ENCODE peak calls at places on chromosomes 2 and 18, in eight cellular contexts. T is endothelial cell, G is GM13976, O is nephron progenitor cell, U is astrocyte of the spinal cord, M is SK-N-SH, F is RWPE1, H is chondrocyte. B is an unnamed sample.

GRCh38 chr18:74625157-74625556 is 27.5 kb downstream of the ZNF407 start:
- DNase-seq in T (no peak), G (no peak), O (no peak), U (peak), M (no peak), F (no peak), H (no peak), B (no peak)

GRCh38 chr2:112877423-112877822 is 33.5 kb upstream of the IL37 start:
- DNase-seq in T (no peak), G (no peak), O (no peak), U (peak), M (no peak), F (peak), H (no peak), B (no peak)

GRCh38 chr2:204344119-204344518 is 201.2 kb upstream of the PARD3B start:
- DNase-seq in T (no peak), G (no peak), O (no peak), U (no peak), M (no peak), F (no peak), H (no peak), B (no peak)

GRCh38 chr2:106054336-106054735 is 139.8 kb downstream of the UXS1 start:
- DNase-seq in T (no peak), G (no peak), O (no peak), U (no peak), M (no peak), F (no peak), H (no peak), B (no peak)

GRCh38 chr2:237732790-237733349 is 65.7 kb upstream of the RBM44 start:
- DNase-seq in T (no peak), G (no peak), O (peak), U (no peak), M (peak), F (no peak), H (no peak), B (no peak)

GRCh38 chr18:73908323-73908722 is 239.3 kb downstream of the FBXO15 start:
- DNase-seq in T (peak), G (no peak), O (peak), U (peak), M (no peak), F (peak), H (no peak), B (no peak)

GRCh38 chr2:168700615-168701245 is 101.7 kb upstream of the NOSTRIN start:
- DNase-seq in T (no peak), G (no peak), O (no peak), U (peak), M (peak), F (no peak), H (no peak), B (no peak)

GRCh38 chr18:76801567-76802505 is 20.5 kb upstream of the ZNF236 start:
- DNase-seq in T (peak), G (peak), O (peak), U (peak), M (peak), F (peak), H (no peak), B (no peak)

GRCh38 chr2:66432801-66433694 is 1.9 kb upstream of the MEIS1 start:
- DNase-seq in T (peak), G (no peak), O (peak), U (peak), M (peak), F (peak), H (peak), B (no peak)

GRCh38 chr2:220154243-220154642 is 526.8 kb downstream of the SLC4A3 start:
- DNase-seq in T (no peak), G (no peak), O (no peak), U (no peak), M (no peak), F (no peak), H (no peak), B (no peak)

GRCh38 chr2:54558976-54559410 is 102.9 kb downstream of the SPTBN1 start:
- DNase-seq in T (no peak), G (peak), O (no peak), U (peak), M (peak), F (no peak), H (no peak), B (no peak)

GRCh38 chr2:29723255-29724001 is 198.0 kb downstream of the ALK start:
- DNase-seq in T (no peak), G (peak), O (no peak), U (no peak), M (no peak), F (no peak), H (no peak), B (no peak)

GRCh38 chr2:219548990-219549389 is 5.2 kb downstream of the TMEM198 start:
- DNase-seq in T (no peak), G (no peak), O (no peak), U (no peak), M (no peak), F (no peak), H (no peak), B (no peak)

GRCh38 chr2:150485871-150486538 is 1.5 kb downstream of the RND3 start:
- DNase-seq in T (peak), G (peak), O (peak), U (peak), M (peak), F (peak), H (peak), B (no peak)

GRCh38 chr18:31583185-31583854 is 8.4 kb upstream of the TTR start:
- DNase-seq in T (no peak), G (no peak), O (no peak), U (no peak), M (no peak), F (no peak), H (no peak), B (no peak)

GRCh38 chr2:121793816-121794215 is 38.4 kb downstream of the TSN start:
- DNase-seq in T (no peak), G (no peak), O (no peak), U (no peak), M (no peak), F (no peak), H (no peak), B (no peak)

GRCh38 chr2:121211689-121212151 is 73.3 kb downstream of the TFCP2L1 start:
- DNase-seq in T (no peak), G (no peak), O (no peak), U (no peak), M (no peak), F (peak), H (no peak), B (no peak)

GRCh38 chr2:14143435-14143834 is 489.1 kb upstream of the LRATD1 start:
- DNase-seq in T (no peak), G (no peak), O (no peak), U (no peak), M (no peak), F (no peak), H (no peak), B (no peak)

GRCh38 chr2:7929276-7929675 is 752.6 kb upstream of the ID2 start:
- DNase-seq in T (no peak), G (no peak), O (no peak), U (no peak), M (no peak), F (no peak), H (no peak), B (no peak)

GRCh38 chr2:59008950-59009349 is 767.8 kb upstream of the FANCL start:
- DNase-seq in T (no peak), G (no peak), O (no peak), U (no peak), M (no peak), F (no peak), H (no peak), B (no peak)

GRCh38 chr2:47618272-47618552 is 164.7 kb upstream of the MSH6 start:
- DNase-seq in T (no peak), G (no peak), O (no peak), U (no peak), M (no peak), F (no peak), H (no peak), B (no peak)

GRCh38 chr18:48733854-48734253 is 195.0 kb downstream of the CTIF start:
- DNase-seq in T (no peak), G (no peak), O (no peak), U (no peak), M (no peak), F (no peak), H (no peak), B (no peak)

GRCh38 chr2:46914578-46915230 is 902 bp downstream of the MCFD2 start:
- DNase-seq in T (no peak), G (no peak), O (no peak), U (no peak), M (peak), F (peak), H (no peak), B (no peak)

GRCh38 chr2:73981081-73981968 is 3.4 kb upstream of the TET3 start:
- DNase-seq in T (peak), G (peak), O (peak), U (no peak), M (peak), F (no peak), H (no peak), B (no peak)

GRCh38 chr2:14451312-14451711 is 181.2 kb upstream of the LRATD1 start:
- DNase-seq in T (no peak), G (no peak), O (no peak), U (no peak), M (no peak), F (no peak), H (no peak), B (no peak)

GRCh38 chr2:45943231-45944044 is 292.0 kb downstream of the PRKCE start:
- DNase-seq in T (no peak), G (no peak), O (no peak), U (peak), M (no peak), F (no peak), H (no peak), B (no peak)

GRCh38 chr2:158392683-158393082 is 63.9 kb downstream of the CCDC148 start:
- DNase-seq in T (no peak), G (no peak), O (no peak), U (no peak), M (no peak), F (no peak), H (no peak), B (no peak)

GRCh38 chr2:29293830-29294438 is 178.7 kb downstream of the CLIP4 start:
- DNase-seq in T (peak), G (peak), O (peak), U (peak), M (no peak), F (peak), H (no peak), B (no peak)

GRCh38 chr2:118013221-118013723 is 598 bp downstream of the CCDC93 start:
- DNase-seq in T (peak), G (peak), O (peak), U (no peak), M (peak), F (peak), H (peak), B (no peak)

GRCh38 chr2:437772-438393 is 150.0 kb upstream of the ALKAL2 start:
- DNase-seq in T (no peak), G (peak), O (no peak), U (no peak), M (no peak), F (peak), H (no peak), B (peak)

GRCh38 chr2:126822921-126823320 is 75.8 kb upstream of the TEX51 start:
- DNase-seq in T (no peak), G (no peak), O (no peak), U (no peak), M (no peak), F (no peak), H (no peak), B (no peak)

GRCh38 chr2:162063899-162064298 is 10.1 kb downstream of the DPP4 start:
- DNase-seq in T (no peak), G (no peak), O (no peak), U (no peak), M (no peak), F (no peak), H (no peak), B (no peak)

GRCh38 chr2:215537621-215538020 is 101.8 kb upstream of the FN1 start:
- DNase-seq in T (no peak), G (no peak), O (no peak), U (no peak), M (no peak), F (no peak), H (no peak), B (no peak)

GRCh38 chr2:1140389-1141003 is 189.8 kb downstream of the SNTG2 start:
- DNase-seq in T (peak), G (peak), O (peak), U (no peak), M (peak), F (peak), H (no peak), B (no peak)

GRCh38 chr18:22840606-22841144 is 92.5 kb upstream of the RBBP8 start:
- DNase-seq in T (no peak), G (no peak), O (no peak), U (no peak), M (no peak), F (no peak), H (no peak), B (no peak)
- TF ChIP-seq CTCF in T (no peak), G (no peak), O (no peak), U (no peak), M (no peak), F (no peak), H (no peak), B (no peak)

GRCh38 chr18:41939326-41939725 is 15.7 kb upstream of the PIK3C3 start:
- DNase-seq in T (no peak), G (no peak), O (no peak), U (no peak), M (no peak), F (no peak), H (no peak), B (no peak)

GRCh38 chr18:41936471-41937134 is 18.4 kb upstream of the PIK3C3 start:
- DNase-seq in T (no peak), G (peak), O (no peak), U (peak), M (no peak), F (no peak), H (no peak), B (no peak)

GRCh38 chr18:41942254-41942653 is 12.8 kb upstream of the PIK3C3 start:
- DNase-seq in T (no peak), G (no peak), O (no peak), U (no peak), M (no peak), F (no peak), H (no peak), B (no peak)

GRCh38 chr18:41940506-41941215 is 14.4 kb upstream of the PIK3C3 start:
- DNase-seq in T (no peak), G (no peak), O (no peak), U (peak), M (no peak), F (no peak), H (no peak), B (no peak)

GRCh38 chr18:41938445-41938844 is 16.6 kb upstream of the PIK3C3 start:
- DNase-seq in T (no peak), G (no peak), O (no peak), U (peak), M (no peak), F (no peak), H (no peak), B (no peak)
- TF ChIP-seq CTCF in T (peak), G (no peak), O (no peak), U (peak), M (peak), F (no peak), H (peak), B (no peak)

GRCh38 chr2:153819056-153819455 is 52.7 kb upstream of the GALNT13 start:
- DNase-seq in T (no peak), G (no peak), O (no peak), U (no peak), M (no peak), F (no peak), H (no peak), B (no peak)

GRCh38 chr2:153818242-153818641 is 53.5 kb upstream of the GALNT13 start:
- DNase-seq in T (no peak), G (no peak), O (no peak), U (no peak), M (no peak), F (no peak), H (peak), B (no peak)

GRCh38 chr2:153823880-153824279 is 47.8 kb upstream of the GALNT13 start:
- DNase-seq in T (no peak), G (no peak), O (no peak), U (no peak), M (no peak), F (no peak), H (no peak), B (no peak)

GRCh38 chr2:153819501-153819900 is 52.2 kb upstream of the GALNT13 start:
- DNase-seq in T (no peak), G (no peak), O (no peak), U (no peak), M (no peak), F (no peak), H (no peak), B (no peak)
- TF ChIP-seq CTCF in T (no peak), G (no peak), O (no peak), U (no peak), M (no peak), F (no peak), H (no peak), B (no peak)

GRCh38 chr2:179595284-179595683 is 266.1 kb downstream of the ZNF385B start:
- DNase-seq in T (peak), G (no peak), O (no peak), U (no peak), M (no peak), F (no peak), H (no peak), B (no peak)
- TF ChIP-seq CTCF in T (no peak), G (no peak), O (no peak), U (no peak), M (peak), F (no peak), H (peak), B (no peak)

DNA sequence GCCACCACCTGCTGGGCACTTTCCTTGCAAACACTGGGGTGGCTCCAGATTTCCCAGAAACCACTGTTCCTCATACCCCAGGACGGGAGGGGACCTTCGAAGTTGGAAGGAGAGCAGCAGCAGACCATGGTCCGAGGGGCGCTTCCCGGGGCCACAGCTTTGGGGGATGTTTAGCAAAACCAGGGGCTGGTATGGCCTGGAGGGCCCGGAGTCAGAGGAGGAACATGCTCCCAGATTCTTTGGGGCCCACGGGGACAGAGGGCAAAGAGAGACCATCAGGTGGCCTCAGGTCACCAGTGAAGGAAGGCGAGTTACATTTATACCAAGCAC is 25.3 kb downstream of the HS6ST1 start:
- DNase-seq in T (no peak), G (no peak), O (no peak), U (no peak), M (no peak), F (no peak), H (peak), B (no peak)
- TF ChIP-seq CTCF in T (no peak), G (no peak), O (no peak), U (peak), M (no peak), F (no peak), H (no peak), B (no peak)

DNA sequence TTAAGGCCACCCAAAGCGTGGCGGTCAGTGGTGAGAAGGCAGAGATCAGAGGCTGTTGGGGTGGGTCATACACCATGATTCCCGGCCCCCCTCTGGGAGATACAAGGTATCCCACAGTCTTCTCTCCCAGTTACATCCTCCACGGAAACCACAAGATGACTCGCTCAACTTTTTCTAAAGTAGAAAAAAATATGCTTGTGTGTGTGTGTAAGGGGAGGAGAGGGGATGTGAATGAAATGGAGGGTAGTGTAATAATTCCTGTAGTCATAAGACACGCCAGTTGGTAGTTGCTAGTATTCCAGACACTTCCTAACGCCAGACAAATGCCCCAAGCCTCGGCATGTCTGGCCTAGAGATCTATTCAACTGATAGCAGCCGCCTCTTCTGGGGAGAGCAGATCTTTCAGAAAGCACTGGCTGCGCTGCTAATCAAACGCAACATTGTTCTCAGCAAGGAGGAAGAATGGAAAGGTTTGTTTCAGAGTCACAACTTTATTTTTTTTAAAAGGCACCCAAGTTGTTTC is 143.5 kb downstream of the TGIF1 start:
- DNase-seq in T (peak), G (no peak), O (no peak), U (peak), M (peak), F (peak), H (no peak), B (no peak)
- TF ChIP-seq CTCF in T (no peak), G (no peak), O (no peak), U (no peak), M (no peak), F (no peak), H (peak), B (no peak)

B was measured in GM12864.